ENCODE peak calls at places on chromosomes 7 and 10, in four cellular contexts. One of them, this sample, is unnamed.
A peak's percentile ranks its signal among the peaks of the same experiment; 100 is the strongest.

GRCh38 chr10:68105820-68106219 is 3.5 kb upstream of the MYPN start:
- DNase-seq in adrenal gland: no peak
- DNase-seq in thyroid gland: no peak
- DNase-seq in body of pancreas: no peak
- DNase-seq in this sample: no peak

GRCh38 chr7:99714171-99714570 is 20.8 kb downstream of the CYP3A7 start:
- DNase-seq in adrenal gland: no peak
- DNase-seq in thyroid gland: no peak
- DNase-seq in body of pancreas: no peak
- DNase-seq in this sample: no peak

GRCh38 chr7:41584746-41585145 is 118.1 kb downstream of the INHBA start:
- DNase-seq in adrenal gland: no peak
- DNase-seq in thyroid gland: no peak
- DNase-seq in body of pancreas: no peak
- DNase-seq in this sample: no peak

GRCh38 chr10:56329961-56330360 is 31.1 kb downstream of the ZWINT start:
- DNase-seq in adrenal gland: no peak
- DNase-seq in thyroid gland: no peak
- DNase-seq in body of pancreas: no peak
- DNase-seq in this sample: no peak

GRCh38 chr10:133309720-133310398 is 1.1 kb downstream of the ZNF511 start:
- DNase-seq in adrenal gland: no peak
- DNase-seq in thyroid gland: peak; percentile 52
- DNase-seq in body of pancreas: peak; percentile 73
- DNase-seq in this sample: peak; percentile 78

GRCh38 chr7:84194484-84195260 is at the start of gene SEMA3A:
- DNase-seq in adrenal gland: peak; percentile 53
- DNase-seq in thyroid gland: peak; percentile 17
- DNase-seq in body of pancreas: peak; percentile 15
- DNase-seq in this sample: peak; percentile 22

GRCh38 chr10:47116445-47116844 is 183.6 kb upstream of the GDF10 start:
- DNase-seq in adrenal gland: peak; percentile 10
- DNase-seq in thyroid gland: no peak
- DNase-seq in body of pancreas: no peak
- DNase-seq in this sample: no peak

GRCh38 chr10:70779088-70779487 is 6.1 kb downstream of the TBATA start:
- DNase-seq in adrenal gland: peak; percentile 33
- DNase-seq in thyroid gland: no peak
- DNase-seq in body of pancreas: no peak
- DNase-seq in this sample: no peak

GRCh38 chr7:41711283-41712064 is 8.6 kb upstream of the INHBA start:
- DNase-seq in adrenal gland: no peak
- DNase-seq in thyroid gland: peak; percentile 52
- DNase-seq in body of pancreas: peak; percentile 24
- DNase-seq in this sample: peak; percentile 34

GRCh38 chr7:43716598-43716997 is 12.7 kb downstream of the COA1 start:
- DNase-seq in adrenal gland: no peak
- DNase-seq in thyroid gland: no peak
- DNase-seq in body of pancreas: no peak
- DNase-seq in this sample: no peak

GRCh38 chr7:2617710-2617975 is 14.1 kb upstream of the TTYH3 start:
- DNase-seq in adrenal gland: no peak
- DNase-seq in thyroid gland: no peak
- DNase-seq in body of pancreas: no peak
- DNase-seq in this sample: no peak

GRCh38 chr7:140670343-140670935 is 2.3 kb upstream of the ADCK2 start:
- DNase-seq in adrenal gland: no peak
- DNase-seq in thyroid gland: no peak
- DNase-seq in body of pancreas: no peak
- DNase-seq in this sample: no peak

GRCh38 chr10:131584286-131584685 is 272.8 kb upstream of the TCERG1L start:
- DNase-seq in adrenal gland: no peak
- DNase-seq in thyroid gland: no peak
- DNase-seq in body of pancreas: no peak
- DNase-seq in this sample: no peak

DNA sequence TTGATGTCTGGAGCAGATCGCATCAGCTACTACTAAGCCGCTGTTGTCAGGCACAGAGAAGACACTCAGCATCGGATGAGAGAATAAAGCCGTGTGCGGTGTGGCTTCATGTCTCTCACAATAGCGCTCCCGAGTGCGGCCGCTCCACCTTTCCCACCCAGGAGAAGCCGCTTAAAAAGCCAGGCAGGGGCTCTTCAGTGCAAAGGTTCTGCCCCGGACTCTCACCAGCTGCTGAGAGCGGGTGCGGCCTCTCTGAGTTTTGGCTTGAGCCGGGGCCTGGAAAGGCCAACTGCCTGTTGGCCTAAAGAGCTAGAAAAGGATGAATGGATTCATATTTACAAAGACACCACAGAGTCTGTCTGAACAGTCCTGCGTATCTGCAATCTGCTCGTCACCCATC is 600.6 kb downstream of the DNAJB6 start:
- DNase-seq in adrenal gland: peak; percentile 6
- DNase-seq in thyroid gland: no peak
- DNase-seq in body of pancreas: no peak
- DNase-seq in this sample: no peak
- H3K9me3 ChIP-seq in adrenal gland: no peaks in the 10 kb centered on the region
- H3K9me3 ChIP-seq in thyroid gland: no peaks in the 10 kb centered on the region
- H3K9me3 ChIP-seq in body of pancreas: no peaks in the 10 kb centered on the region
- H3K9me3 ChIP-seq in this sample: no peaks in the 10 kb centered on the region

GRCh38 chr10:58017719-58018367 is 249.9 kb downstream of the IPMK start:
- DNase-seq in adrenal gland: no peak
- DNase-seq in thyroid gland: no peak
- DNase-seq in body of pancreas: no peak
- DNase-seq in this sample: no peak
- TF ChIP-seq CTCF in adrenal gland: peak; percentile 34
- TF ChIP-seq CTCF in thyroid gland: no peak
- TF ChIP-seq CTCF in body of pancreas: no peak
- TF ChIP-seq CTCF in this sample: no peak

GRCh38 chr10:95289003-95289920 is 1.5 kb downstream of the PDLIM1 start:
- DNase-seq in adrenal gland: no peak
- DNase-seq in thyroid gland: no peak
- DNase-seq in body of pancreas: no peak
- DNase-seq in this sample: peak; percentile 68

GRCh38 chr10:95289921-95290421 is 832 bp downstream of the PDLIM1 start:
- DNase-seq in adrenal gland: no peak
- DNase-seq in thyroid gland: no peak
- DNase-seq in body of pancreas: no peak
- DNase-seq in this sample: no peak

GRCh38 chr10:95290801-95291633 is at the start of gene PDLIM1:
- DNase-seq in adrenal gland: peak; percentile 63
- DNase-seq in thyroid gland: peak; percentile 81
- DNase-seq in body of pancreas: peak; percentile 81
- DNase-seq in this sample: peak; percentile 86

GRCh38 chr10:95290446-95290800 is 380 bp downstream of the PDLIM1 start:
- DNase-seq in adrenal gland: no peak
- DNase-seq in thyroid gland: peak; percentile 34
- DNase-seq in body of pancreas: no peak
- DNase-seq in this sample: no peak

GRCh38 chr10:95291634-95292039 is 834 bp upstream of the PDLIM1 start:
- DNase-seq in adrenal gland: no peak
- DNase-seq in thyroid gland: no peak
- DNase-seq in body of pancreas: no peak
- DNase-seq in this sample: no peak
- H3K27ac ChIP-seq in adrenal gland: no peak overlapping the region
- H3K27ac ChIP-seq in thyroid gland: peak overlapping the region; percentile 77
- H3K27ac ChIP-seq in body of pancreas: no peak overlapping the region
- H3K27ac ChIP-seq in this sample: peak overlapping the region; percentile 63

GRCh38 chr7:137360087-137360679 is 16.6 kb upstream of the PTN start:
- DNase-seq in adrenal gland: no peak
- DNase-seq in thyroid gland: no peak
- DNase-seq in body of pancreas: no peak
- DNase-seq in this sample: no peak
- H3K9me3 ChIP-seq in adrenal gland: no peaks in the 10 kb centered on the region
- H3K9me3 ChIP-seq in thyroid gland: no peaks in the 10 kb centered on the region
- H3K9me3 ChIP-seq in body of pancreas: no peaks in the 10 kb centered on the region
- H3K9me3 ChIP-seq in this sample: no peaks in the 10 kb centered on the region

DNA sequence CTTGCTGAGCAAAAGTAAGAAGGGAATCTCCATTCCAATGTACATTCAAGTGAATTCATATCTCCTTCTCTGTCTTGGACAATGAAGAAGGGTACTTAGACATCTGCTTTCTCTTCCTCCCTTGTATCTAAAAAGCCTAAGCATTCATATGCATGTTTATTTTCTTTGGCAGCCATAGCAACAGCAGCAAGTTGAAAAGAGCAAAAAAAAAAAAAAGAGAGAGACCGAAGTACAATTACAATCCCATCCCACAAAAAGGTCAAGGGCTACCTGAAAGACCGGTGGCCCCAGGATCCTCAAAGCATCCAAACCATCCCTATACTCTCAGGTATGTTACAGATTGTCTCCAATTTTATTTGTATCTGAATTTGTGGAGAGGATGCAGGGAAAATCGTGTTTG is 4.1 kb downstream of the OR2F1 start:
- DNase-seq in adrenal gland: no peak
- DNase-seq in thyroid gland: no peak
- DNase-seq in body of pancreas: no peak
- DNase-seq in this sample: no peak
- TF ChIP-seq CTCF in adrenal gland: no peak
- TF ChIP-seq CTCF in thyroid gland: no peak
- TF ChIP-seq CTCF in body of pancreas: no peak
- TF ChIP-seq CTCF in this sample: no peak

DNA sequence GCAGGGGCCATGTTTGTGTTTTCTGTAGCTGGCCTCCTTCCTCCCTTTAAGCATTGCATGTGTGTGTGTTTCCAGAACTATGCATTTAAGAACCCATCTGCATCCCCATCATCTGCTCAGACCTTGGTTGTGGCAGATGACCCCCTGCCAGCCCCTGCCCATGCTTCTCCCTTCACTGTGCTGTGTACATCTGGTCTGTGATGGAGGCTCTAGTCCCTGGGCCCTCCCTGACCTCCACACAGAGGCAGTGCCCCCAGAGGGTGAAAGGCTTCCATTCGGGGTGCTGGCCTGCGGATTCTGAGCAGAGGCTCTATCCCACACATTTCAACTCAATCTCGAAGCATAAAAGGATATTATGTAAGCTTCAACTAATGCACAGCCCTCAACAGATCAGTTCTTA is 89.4 kb downstream of the TACC2 start:
- DNase-seq in adrenal gland: no peak
- DNase-seq in thyroid gland: no peak
- DNase-seq in body of pancreas: no peak
- DNase-seq in this sample: no peak
- H3K27ac ChIP-seq in adrenal gland: no peak overlapping the region
- H3K27ac ChIP-seq in thyroid gland: no peak overlapping the region
- H3K27ac ChIP-seq in body of pancreas: no peak overlapping the region
- H3K27ac ChIP-seq in this sample: no peak overlapping the region

DNA sequence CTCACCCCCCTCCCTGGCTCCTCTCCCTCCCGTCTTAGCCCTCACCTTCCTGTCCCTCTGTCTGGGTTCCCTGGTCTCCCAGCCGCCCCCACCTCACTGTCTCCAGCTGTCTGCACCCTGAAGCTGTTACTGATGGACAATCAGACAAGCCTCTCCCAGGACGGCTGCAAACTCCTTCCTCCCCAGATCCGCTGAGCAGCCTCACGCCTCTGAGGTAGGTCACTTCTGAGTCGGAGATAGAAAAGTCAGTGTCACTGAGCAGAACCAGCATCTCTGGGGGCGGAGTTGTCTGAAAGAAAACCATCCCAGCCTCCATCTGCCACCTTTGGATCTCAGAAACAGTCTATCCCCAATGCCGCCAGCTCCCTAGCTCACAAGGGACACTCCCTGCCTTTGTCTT is 27.4 kb downstream of the FAM241B start:
- DNase-seq in adrenal gland: no peak
- DNase-seq in thyroid gland: no peak
- DNase-seq in body of pancreas: no peak
- DNase-seq in this sample: no peak
- H3K9me3 ChIP-seq in adrenal gland: no peaks in the 10 kb centered on the region
- H3K9me3 ChIP-seq in thyroid gland: no peaks in the 10 kb centered on the region
- H3K9me3 ChIP-seq in body of pancreas: no peaks in the 10 kb centered on the region
- H3K9me3 ChIP-seq in this sample: no peaks in the 10 kb centered on the region

GRCh38 chr10:95920798-95921426 is 13.1 kb downstream of the CC2D2B start:
- DNase-seq in adrenal gland: no peak
- DNase-seq in thyroid gland: no peak
- DNase-seq in body of pancreas: no peak
- DNase-seq in this sample: no peak

GRCh38 chr10:95925033-95925432 is 17.3 kb downstream of the CC2D2B start:
- DNase-seq in adrenal gland: no peak
- DNase-seq in thyroid gland: no peak
- DNase-seq in body of pancreas: no peak
- DNase-seq in this sample: no peak
- TF ChIP-seq CTCF in adrenal gland: no peak
- TF ChIP-seq CTCF in thyroid gland: no peak
- TF ChIP-seq CTCF in body of pancreas: no peak
- TF ChIP-seq CTCF in this sample: no peak

DNA sequence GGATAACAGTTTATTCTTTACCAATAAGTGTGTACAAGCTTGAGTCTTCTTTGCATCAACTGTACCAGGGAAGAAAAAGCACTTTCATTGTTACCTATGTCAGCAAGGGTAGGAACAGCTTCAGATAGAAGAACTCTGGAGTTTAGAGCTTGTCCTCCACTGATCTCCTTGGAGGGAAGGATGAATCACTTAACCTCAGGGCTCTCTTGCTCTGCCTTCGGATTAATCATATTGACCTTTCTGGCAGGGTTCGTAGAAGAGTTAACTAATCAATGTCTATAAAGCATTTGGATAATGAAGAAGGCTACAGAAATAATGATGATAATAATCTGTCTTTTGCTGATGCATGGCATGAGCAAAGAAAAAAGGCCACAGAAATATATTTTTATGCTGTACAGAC is 339.5 kb upstream of the TPK1 start:
- DNase-seq in adrenal gland: no peak
- DNase-seq in thyroid gland: no peak
- DNase-seq in body of pancreas: no peak
- DNase-seq in this sample: no peak
- H3K27ac ChIP-seq in adrenal gland: no peak overlapping the region
- H3K27ac ChIP-seq in thyroid gland: no peak overlapping the region
- H3K27ac ChIP-seq in body of pancreas: no peak overlapping the region
- H3K27ac ChIP-seq in this sample: no peak overlapping the region